ENCODE peak calls at places on chromosomes 16 and 17, in four cellular contexts. W, U, J and H are unnamed samples.

GRCh38 chr16:69711115-69711740 is 15.1 kb downstream of the NQO1 start:
- DNase-seq in W (no peak), U (no peak), J (no peak), H (peak; percentile 72)

GRCh38 chr17:65123757-65124675 is 13.2 kb upstream of the RGS9 start:
- DNase-seq in W (no peak), U (no peak), J (no peak), H (no peak)

GRCh38 chr16:67806428-67807147 is at the start of the genes RANBP10 and TSNAXIP1:
- DNase-seq in W (peak; percentile 97), U (peak; percentile 95), J (peak; percentile 100), H (peak; percentile 98)

GRCh38 chr17:8151120-8151640 is 1.0 kb downstream of the PER1 start:
- DNase-seq in W (peak; percentile 93), U (peak; percentile 70), J (no peak), H (no peak)

GRCh38 chr16:80948886-80949502 is 57.7 kb downstream of the CMC2 start:
- DNase-seq in W (peak; percentile 44), U (peak; percentile 72), J (peak; percentile 62), H (peak; percentile 31)

GRCh38 chr17:81840826-81841778 is 6.3 kb upstream of the PPP1R27 start:
- DNase-seq in W (no peak), U (no peak), J (no peak), H (no peak)

GRCh38 chr16:48499822-48500440 is 110.0 kb downstream of the N4BP1 start:
- DNase-seq in W (peak; percentile 56), U (no peak), J (no peak), H (no peak)

GRCh38 chr17:3613139-3613538 is 3.9 kb upstream of the TRPV1 start:
- DNase-seq in W (no peak), U (no peak), J (no peak), H (no peak)

GRCh38 chr17:48427598-48427997 is 2.4 kb downstream of the SKAP1 start:
- DNase-seq in W (no peak), U (peak; percentile 58), J (no peak), H (no peak)

GRCh38 chr17:40264458-40265185 is 23.1 kb upstream of the CDC6 start:
- DNase-seq in W (no peak), U (no peak), J (no peak), H (no peak)

GRCh38 chr17:47624727-47625068 is 25.0 kb upstream of the KPNB1 start:
- DNase-seq in W (no peak), U (no peak), J (no peak), H (no peak)

GRCh38 chr17:81566461-81567126 is 14.4 kb upstream of the FAAP100 start:
- DNase-seq in W (peak; percentile 70), U (no peak), J (no peak), H (peak; percentile 41)

GRCh38 chr16:88649924-88650748 is 717 bp downstream of the CYBA start:
- DNase-seq in W (peak; percentile 71), U (peak; percentile 73), J (peak; percentile 43), H (no peak)

GRCh38 chr17:27919120-27919519 is 26.0 kb upstream of the LYRM9 start:
- DNase-seq in W (no peak), U (no peak), J (no peak), H (no peak)

GRCh38 chr17:65362826-65363225 is 198.6 kb downstream of the AXIN2 start:
- DNase-seq in W (no peak), U (no peak), J (no peak), H (no peak)

GRCh38 chr16:1757714-1758461 is 13.5 kb downstream of the NME3 start:
- DNase-seq in W (no peak), U (no peak), J (no peak), H (no peak)

GRCh38 chr16:59192551-59193199 is 458.6 kb upstream of the GOT2 start:
- DNase-seq in W (peak; percentile 33), U (no peak), J (peak; percentile 42), H (no peak)

GRCh38 chr16:12462690-12463646 is 340.7 kb downstream of the CPPED1 start:
- DNase-seq in W (no peak), U (no peak), J (no peak), H (no peak)

GRCh38 chr17:46910179-46910927 is 12.6 kb upstream of the GOSR2 start:
- DNase-seq in W (no peak), U (no peak), J (no peak), H (no peak)

GRCh38 chr17:40903129-40903847 is 18.2 kb upstream of the KRT20 start:
- DNase-seq in W (no peak), U (peak; percentile 14), J (peak; percentile 82), H (peak; percentile 90)

GRCh38 chr16:88907768-88908167 is 41.3 kb upstream of the PABPN1L start:
- DNase-seq in W (no peak), U (no peak), J (no peak), H (no peak)

GRCh38 chr16:31200821-31201510 is 1.6 kb downstream of the PYCARD start:
- DNase-seq in W (no peak), U (no peak), J (no peak), H (no peak)

GRCh38 chr17:43984521-43984920 is 19.9 kb upstream of the NAGS start:
- DNase-seq in W (peak; percentile 71), U (no peak), J (no peak), H (no peak)

GRCh38 chr17:39663688-39664580 is 1.2 kb upstream of the TCAP start:
- DNase-seq in W (no peak), U (peak; percentile 74), J (peak; percentile 50), H (peak; percentile 35)

GRCh38 chr17:77696720-77697460 is 261.6 kb upstream of the TNRC6C start:
- DNase-seq in W (peak; percentile 58), U (no peak), J (no peak), H (no peak)

GRCh38 chr17:40103742-40104095 is 3.3 kb upstream of the NR1D1 start:
- DNase-seq in W (no peak), U (no peak), J (no peak), H (no peak)

GRCh38 chr16:30715777-30716445 is 16.9 kb downstream of the SRCAP start:
- DNase-seq in W (no peak), U (no peak), J (no peak), H (no peak)

GRCh38 chr17:41547921-41548843 is 20.1 kb upstream of the KRT19 start:
- DNase-seq in W (peak; percentile 67), U (peak; percentile 54), J (no peak), H (peak; percentile 96)

GRCh38 chr16:76956801-76957200 is 234.2 kb upstream of the MON1B start:
- DNase-seq in W (no peak), U (no peak), J (no peak), H (no peak)

GRCh38 chr17:55437165-55437605 is 15.6 kb upstream of the MMD start:
- DNase-seq in W (no peak), U (no peak), J (no peak), H (no peak)

GRCh38 chr17:35701491-35701890 is 29.9 kb upstream of the RASL10B start:
- DNase-seq in W (no peak), U (no peak), J (no peak), H (no peak)

GRCh38 chr17:1577657-1578428 is 15.3 kb upstream of the PITPNA start:
- DNase-seq in W (no peak), U (no peak), J (no peak), H (no peak)

GRCh38 chr17:1227917-1228751 is 42.1 kb upstream of the BHLHA9 start:
- DNase-seq in W (no peak), U (no peak), J (no peak), H (no peak)

GRCh38 chr16:23362460-23363317 is 60.6 kb downstream of the SCNN1B start:
- DNase-seq in W (no peak), U (no peak), J (no peak), H (no peak)

GRCh38 chr16:51039638-51040331 is 111.3 kb downstream of the SALL1 start:
- DNase-seq in W (no peak), U (no peak), J (no peak), H (no peak)

GRCh38 chr16:727291-727977 is 528 bp downstream of the HAGHL start:
- DNase-seq in W (peak; percentile 64), U (peak; percentile 39), J (no peak), H (no peak)

GRCh38 chr16:85091522-85091910 is 20.8 kb downstream of the CIBAR2 start:
- DNase-seq in W (peak; percentile 26), U (no peak), J (no peak), H (no peak)

GRCh38 chr16:1537763-1538289 is 4.4 kb downstream of the TMEM204 start:
- DNase-seq in W (no peak), U (no peak), J (no peak), H (no peak)

GRCh38 chr17:36131436-36131835 is 27.8 kb downstream of the CCL4 start:
- DNase-seq in W (no peak), U (no peak), J (no peak), H (no peak)

GRCh38 chr17:74690409-74690825 is 22.3 kb downstream of the CD300LF start:
- DNase-seq in W (no peak), U (no peak), J (no peak), H (no peak)
- TF ChIP-seq ELF1 in W (no peak), U (no peak), J (no peak), H (no peak)

GRCh38 chr17:58666858-58667267 is 25.0 kb downstream of the TEX14 start:
- DNase-seq in W (no peak), U (peak; percentile 80), J (no peak), H (peak; percentile 81)
- TF ChIP-seq ELF1 in W (no peak), U (peak; percentile 12), J (no peak), H (no peak)

GRCh38 chr17:76515291-76515949 is 14.2 kb upstream of the RHBDF2 start:
- DNase-seq in W (no peak), U (no peak), J (no peak), H (no peak)
- TF ChIP-seq ELF1 in W (no peak), U (no peak), J (no peak), H (no peak)

GRCh38 chr17:79798296-79799173 is 1.7 kb upstream of the CBX8 start:
- DNase-seq in W (peak; percentile 39), U (no peak), J (no peak), H (no peak)
- TF ChIP-seq ELF1 in W (no peak), U (no peak), J (no peak), H (no peak)